ENCODE peak calls at places on chromosomes 13 and 19, in six cellular contexts. V is activated CD4-positive, alpha-beta memory T cell treated with anti-CD3 and anti-CD28 coated beads for 36 hours; K is stimulated activated naive B cell treated with anti-CD40 and anti-IgM and Interleukin-4, amounts not matched to agents 10 μg/mL and 1 μg/mL and 100 μg/mL, for 72 hours; O is GOT3; E is stimulated activated CD4-positive, alpha-beta T cell treated with anti-CD3 and anti-CD28 coated beads, Interleukin-15, amount 100 ng/mL, for 1 hour; G is kidney glomerular epithelial cell. N is an unnamed sample.

GRCh38 chr13:49953560-49953959 is 17.4 kb upstream of the SPRYD7 start:
- DNase-seq in V (no peak), K (no peak), O (no peak), E (no peak), G (no peak), N (no peak)

GRCh38 chr19:10655457-10656312 is 1.5 kb downstream of the ILF3 start:
- DNase-seq in V (peak; percentile 29), K (no peak), O (no peak), E (no peak), G (peak; percentile 61), N (no peak)

GRCh38 chr13:65468628-65469027 is 1761.5 kb downstream of the PCDH9 start:
- DNase-seq in V (no peak), K (no peak), O (no peak), E (no peak), G (no peak), N (no peak)

GRCh38 chr13:74047925-74048324 is 86.3 kb downstream of the KLF12 start:
- DNase-seq in V (no peak), K (no peak), O (no peak), E (no peak), G (no peak), N (no peak)

GRCh38 chr19:33300016-33300981 is 2.0 kb downstream of the CEBPA start:
- DNase-seq in V (no peak), K (no peak), O (no peak), E (no peak), G (no peak), N (no peak)

GRCh38 chr13:73303858-73304257 is 245.1 kb downstream of the KLF5 start:
- DNase-seq in V (peak; percentile 75), K (no peak), O (no peak), E (no peak), G (peak; percentile 78), N (peak; percentile 44)

GRCh38 chr19:46880440-46880839 is 19.6 kb downstream of the ARHGAP35 start:
- DNase-seq in V (no peak), K (no peak), O (no peak), E (no peak), G (no peak), N (no peak)

GRCh38 chr13:110907951-110908898 is 6.6 kb downstream of the ANKRD10 start:
- DNase-seq in V (peak; percentile 44), K (no peak), O (no peak), E (no peak), G (peak; percentile 17), N (peak; percentile 46)

GRCh38 chr13:97279913-97280312 is 57.8 kb downstream of the MBNL2 start:
- DNase-seq in V (no peak), K (no peak), O (no peak), E (no peak), G (peak; percentile 66), N (no peak)

GRCh38 chr19:47682939-47683338 is 30.3 kb upstream of the EHD2 start:
- DNase-seq in V (no peak), K (no peak), O (no peak), E (no peak), G (no peak), N (no peak)

GRCh38 chr13:55001881-55002280 is 1973.3 kb downstream of the OLFM4 start:
- DNase-seq in V (no peak), K (no peak), O (no peak), E (no peak), G (no peak), N (no peak)

GRCh38 chr13:30796132-30796832 is 60.9 kb downstream of the ALOX5AP start:
- DNase-seq in V (peak; percentile 26), K (no peak), O (no peak), E (no peak), G (peak; percentile 69), N (peak; percentile 44)

GRCh38 chr19:18519962-18520847 is 1.7 kb downstream of the ELL start:
- DNase-seq in V (peak; percentile 72), K (peak; percentile 53), O (peak; percentile 22), E (peak; percentile 39), G (peak; percentile 97), N (peak; percentile 78)

GRCh38 chr19:2887391-2887914 is 13.3 kb upstream of the ZNF57 start:
- DNase-seq in V (no peak), K (peak; percentile 13), O (peak; percentile 36), E (no peak), G (peak; percentile 71), N (no peak)

GRCh38 chr13:113856716-113857065 is 7.2 kb downstream of the GAS6 start:
- DNase-seq in V (no peak), K (no peak), O (no peak), E (no peak), G (peak; percentile 18), N (no peak)

GRCh38 chr13:21175656-21176194 is 627 bp downstream of the SKA3 start:
- DNase-seq in V (no peak), K (no peak), O (no peak), E (no peak), G (no peak), N (no peak)

GRCh38 chr13:113629814-113630213 is 28.2 kb downstream of the ATP4B start:
- DNase-seq in V (no peak), K (no peak), O (no peak), E (no peak), G (no peak), N (no peak)

GRCh38 chr13:27599845-27600553 is 20.3 kb downstream of the LNX2 start:
- DNase-seq in V (no peak), K (no peak), O (no peak), E (no peak), G (peak; percentile 75), N (no peak)

GRCh38 chr13:25237083-25237482 is 50.2 kb downstream of the MTMR6 start:
- DNase-seq in V (no peak), K (no peak), O (no peak), E (no peak), G (no peak), N (no peak)

GRCh38 chr13:31204592-31204991 is 4.8 kb downstream of the B3GLCT start:
- DNase-seq in V (peak; percentile 24), K (no peak), O (no peak), E (no peak), G (peak; percentile 56), N (peak; percentile 38)

GRCh38 chr13:34816543-34816942 is 125.5 kb upstream of the NBEA start:
- DNase-seq in V (no peak), K (no peak), O (no peak), E (no peak), G (no peak), N (no peak)

GRCh38 chr13:45700971-45701900 is 884 bp upstream of the CBY2 start:
- DNase-seq in V (peak; percentile 37), K (no peak), O (no peak), E (no peak), G (no peak), N (peak; percentile 34)

GRCh38 chr13:95153647-95154405 is 147.4 kb downstream of the ABCC4 start:
- DNase-seq in V (no peak), K (no peak), O (no peak), E (no peak), G (no peak), N (no peak)

GRCh38 chr19:1747285-1748114 is 5.8 kb upstream of the ONECUT3 start:
- DNase-seq in V (peak; percentile 69), K (no peak), O (no peak), E (peak; percentile 14), G (peak; percentile 85), N (peak; percentile 76)

GRCh38 chr19:48858984-48859710 is 9.3 kb downstream of the PLEKHA4 start:
- DNase-seq in V (peak; percentile 90), K (peak; percentile 75), O (no peak), E (peak; percentile 53), G (no peak), N (peak; percentile 90)

GRCh38 chr19:12202250-12202649 is 39.4 kb downstream of the ZNF136 start:
- DNase-seq in V (peak; percentile 78), K (peak; percentile 42), O (no peak), E (peak; percentile 42), G (no peak), N (peak; percentile 83)

GRCh38 chr13:24851546-24851945 is 87.6 kb downstream of the RNF17 start:
- DNase-seq in V (no peak), K (no peak), O (no peak), E (no peak), G (no peak), N (no peak)

GRCh38 chr13:74280795-74281490 is 146.7 kb upstream of the KLF12 start:
- DNase-seq in V (no peak), K (no peak), O (no peak), E (no peak), G (no peak), N (no peak)

GRCh38 chr19:45729774-45730388 is 815 bp downstream of the FBXO46 start:
- DNase-seq in V (peak; percentile 54), K (no peak), O (no peak), E (no peak), G (peak; percentile 30), N (peak; percentile 24)

GRCh38 chr19:56167064-56167578 is 8.7 kb upstream of the GALP start:
- DNase-seq in V (no peak), K (no peak), O (no peak), E (no peak), G (no peak), N (no peak)

GRCh38 chr13:33276581-33276980 is 9.0 kb downstream of the STARD13 start:
- DNase-seq in V (no peak), K (no peak), O (no peak), E (no peak), G (no peak), N (no peak)

GRCh38 chr13:71759506-71760225 is 107.3 kb downstream of the DACH1 start:
- DNase-seq in V (no peak), K (no peak), O (no peak), E (no peak), G (no peak), N (no peak)

GRCh38 chr13:22428188-22428828 is 752.5 kb upstream of the SGCG start:
- DNase-seq in V (no peak), K (no peak), O (no peak), E (no peak), G (no peak), N (no peak)

GRCh38 chr19:46546194-46546896 is 50.7 kb upstream of the PNMA8B start:
- DNase-seq in V (peak; percentile 52), K (peak; percentile 39), O (no peak), E (no peak), G (no peak), N (peak; percentile 68)

GRCh38 chr13:52738719-52739467 is 727 bp downstream of the CNMD start:
- DNase-seq in V (no peak), K (peak; percentile 6), O (no peak), E (no peak), G (no peak), N (peak; percentile 42)

GRCh38 chr13:90696656-90697055 is 650.8 kb upstream of the MIR17HG start:
- DNase-seq in V (no peak), K (no peak), O (no peak), E (no peak), G (no peak), N (no peak)

GRCh38 chr13:40401911-40402776 is 264.3 kb downstream of the FOXO1 start:
- DNase-seq in V (peak; percentile 55), K (peak; percentile 87), O (peak; percentile 49), E (no peak), G (peak; percentile 97), N (peak; percentile 84)

GRCh38 chr13:110390572-110390971 is 83.5 kb downstream of the COL4A2 start:
- DNase-seq in V (no peak), K (no peak), O (no peak), E (no peak), G (no peak), N (no peak)

GRCh38 chr19:7673995-7674667 is 2.8 kb upstream of the MCEMP1 start:
- DNase-seq in V (peak; percentile 46), K (no peak), O (no peak), E (no peak), G (no peak), N (peak; percentile 57)

N was measured in activated CD8-positive, alpha-beta T cell treated with anti-CD3 and anti-CD28 coated beads for 36 hours.